ENCODE peak calls at places on chromosome 12, in eight cellular contexts. H, F, M, T, R, C, P and Q are unnamed samples.

GRCh38 chr12:78888583-78888982 is 24.0 kb downstream of the SYT1 start:
- DNase-seq in H (no peak), R (no peak), C (no peak), F (peak; percentile 34), T (no peak), P (no peak), M (peak; percentile 16), Q (no peak)

GRCh38 chr12:22088886-22089285 is 42.9 kb downstream of the CMAS start:
- DNase-seq in R (no peak), H (no peak), M (peak; percentile 36), F (no peak), P (no peak), T (no peak), C (no peak), Q (no peak)

GRCh38 chr12:104669851-104670337 is 213.1 kb downstream of the CHST11 start:
- DNase-seq in M (no peak), P (no peak), R (no peak), T (peak; percentile 30), C (peak; percentile 65), H (peak; percentile 64), F (peak; percentile 48), Q (no peak)

GRCh38 chr12:49632986-49633702 is 9.8 kb downstream of the PRPF40B start:
- DNase-seq in R (no peak), P (no peak), T (no peak), M (no peak), C (no peak), F (no peak), H (no peak), Q (no peak)

GRCh38 chr12:92068441-92068840 is 77.2 kb downstream of the BTG1 start:
- DNase-seq in C (peak; percentile 52), P (no peak), R (no peak), T (no peak), M (no peak), H (no peak), F (no peak), Q (no peak)

GRCh38 chr12:103392722-103393121 is 103.0 kb downstream of the C12orf42 start:
- DNase-seq in F (no peak), H (no peak), M (no peak), T (no peak), R (no peak), P (no peak), C (no peak), Q (no peak)

GRCh38 chr12:3273409-3273853 is 196.3 kb downstream of the TSPAN9 start:
- DNase-seq in C (no peak), R (no peak), T (no peak), M (peak; percentile 20), P (no peak), H (no peak), F (peak; percentile 43), Q (no peak)

GRCh38 chr12:118103601-118104382 is at the start of gene VSIG10:
- DNase-seq in P (no peak), H (peak; percentile 79), F (peak; percentile 65), C (peak; percentile 57), M (peak; percentile 75), T (peak; percentile 21), R (no peak), Q (peak; percentile 31)

GRCh38 chr12:6188954-6189353 is 11.2 kb upstream of the CD9 start:
- DNase-seq in H (no peak), C (no peak), P (no peak), M (no peak), F (no peak), T (no peak), R (no peak), Q (no peak)

GRCh38 chr12:60101715-60102114 is 505.9 kb downstream of the SLC16A7 start:
- DNase-seq in M (no peak), H (no peak), T (no peak), P (no peak), C (no peak), F (peak; percentile 32), R (no peak), Q (no peak)

GRCh38 chr12:1373887-1374286 is 220.5 kb downstream of the FBXL14 start:
- DNase-seq in R (peak; percentile 26), P (no peak), M (no peak), C (peak; percentile 72), F (peak; percentile 40), T (no peak), H (no peak), Q (no peak)

GRCh38 chr12:132310181-132311040 is 19.0 kb downstream of the GALNT9 start:
- DNase-seq in T (no peak), C (no peak), P (no peak), F (no peak), M (no peak), H (no peak), R (no peak), Q (no peak)

GRCh38 chr12:50110127-50110761 is 1.8 kb upstream of the COX14 start:
- DNase-seq in T (peak; percentile 40), H (peak; percentile 64), F (no peak), M (no peak), C (no peak), R (no peak), P (no peak), Q (no peak)

GRCh38 chr12:5432011-5432400 is at the start of gene NTF3:
- DNase-seq in F (no peak), C (peak; percentile 51), H (no peak), T (no peak), R (peak; percentile 39), P (no peak), M (no peak), Q (no peak)

GRCh38 chr12:119725523-119725922 is 57.6 kb downstream of the PRKAB1 start:
- DNase-seq in H (no peak), R (no peak), C (peak; percentile 8), T (no peak), M (no peak), P (no peak), F (no peak), Q (no peak)

GRCh38 chr12:71638499-71638898 is 25.1 kb downstream of the ZFC3H1 start:
- DNase-seq in T (no peak), M (no peak), H (no peak), R (no peak), F (no peak), C (no peak), P (no peak), Q (no peak)